ENCODE peak calls at places on chromosomes 2 and 18, in eight cellular contexts. E is epithelial cell of esophagus, T is NCI-H510A treated with DMSO at 0.1 percent for 48 hours, H is Panc1, A is endothelial cell, Q is NCI-H345, S is NCI-H1092 treated with DMSO at 0.1 percent for 48 hours, R is mesendoderm. G is an unnamed sample.

GRCh38 chr2:169438476-169438875 is 40.8 kb upstream of the BBS5 start:
- DNase-seq in E (no peak), T (no peak), H (no peak), A (no peak), Q (no peak), S (no peak), R (no peak), G (no peak)

GRCh38 chr2:35293261-35293660 is 1062.3 kb upstream of the CRIM1 start:
- DNase-seq in E (no peak), T (no peak), H (no peak), A (no peak), Q (no peak), S (no peak), R (peak; percentile 63), G (no peak)

GRCh38 chr2:27320958-27321543 is 1.8 kb downstream of the MPV17 start:
- DNase-seq in E (peak; percentile 98), T (no peak), H (peak; percentile 95), A (no peak), Q (peak; percentile 14), S (no peak), R (peak; percentile 95), G (peak; percentile 37)

GRCh38 chr2:120611016-120611415 is 124.7 kb upstream of the GLI2 start:
- DNase-seq in E (no peak), T (no peak), H (no peak), A (no peak), Q (no peak), S (no peak), R (no peak), G (no peak)

GRCh38 chr2:125516496-125517109 is 1139.4 kb upstream of the GYPC start:
- DNase-seq in E (peak; percentile 22), T (no peak), H (no peak), A (peak; percentile 22), Q (no peak), S (peak; percentile 2), R (peak; percentile 74), G (peak; percentile 40)

GRCh38 chr2:238596571-238597551 is 170.1 kb downstream of the ASB1 start:
- DNase-seq in E (peak; percentile 82), T (no peak), H (peak; percentile 68), A (no peak), Q (no peak), S (peak; percentile 1), R (no peak), G (no peak)

GRCh38 chr2:189082576-189082975 is 97.0 kb downstream of the COL5A2 start:
- DNase-seq in E (no peak), T (no peak), H (no peak), A (no peak), Q (no peak), S (no peak), R (no peak), G (no peak)

GRCh38 chr2:64562148-64562784 is 38.1 kb downstream of the AFTPH start:
- DNase-seq in E (peak; percentile 20), T (peak; percentile 49), H (no peak), A (no peak), Q (no peak), S (no peak), R (no peak), G (no peak)

GRCh38 chr18:50475538-50476193 is 84.2 kb upstream of the MAPK4 start:
- DNase-seq in E (no peak), T (no peak), H (no peak), A (no peak), Q (no peak), S (no peak), R (no peak), G (no peak)

GRCh38 chr2:105782646-105783045 is 37.9 kb downstream of the NCK2 start:
- DNase-seq in E (no peak), T (peak; percentile 72), H (no peak), A (no peak), Q (peak; percentile 32), S (no peak), R (no peak), G (no peak)

GRCh38 chr2:39380525-39381150 is 56.4 kb downstream of the MAP4K3 start:
- DNase-seq in E (no peak), T (no peak), H (no peak), A (no peak), Q (no peak), S (no peak), R (no peak), G (no peak)

GRCh38 chr2:80560298-80560697 is 255.7 kb upstream of the LRRTM1 start:
- DNase-seq in E (peak; percentile 71), T (no peak), H (no peak), A (no peak), Q (no peak), S (no peak), R (no peak), G (no peak)

GRCh38 chr2:72973566-72974435 is 56.5 kb downstream of the EMX1 start:
- DNase-seq in E (peak; percentile 69), T (peak; percentile 52), H (peak; percentile 46), A (peak; percentile 66), Q (peak; percentile 58), S (peak; percentile 25), R (peak; percentile 80), G (peak; percentile 78)

GRCh38 chr18:69495338-69495737 is 94.7 kb downstream of the DOK6 start:
- DNase-seq in E (no peak), T (no peak), H (no peak), A (no peak), Q (no peak), S (no peak), R (no peak), G (no peak)

GRCh38 chr2:15665067-15665942 is 73.6 kb downstream of the DDX1 start:
- DNase-seq in E (no peak), T (no peak), H (no peak), A (no peak), Q (no peak), S (no peak), R (peak; percentile 51), G (peak; percentile 49)

GRCh38 chr18:29586210-29586609 is 1409.3 kb upstream of the CDH2 start:
- DNase-seq in E (no peak), T (no peak), H (no peak), A (no peak), Q (no peak), S (no peak), R (peak; percentile 11), G (peak; percentile 67)

GRCh38 chr2:197838036-197838435 is 33.6 kb downstream of the PLCL1 start:
- DNase-seq in E (no peak), T (no peak), H (no peak), A (no peak), Q (no peak), S (no peak), R (no peak), G (no peak)

GRCh38 chr2:64951306-64951953 is 37.8 kb upstream of the SLC1A4 start:
- DNase-seq in E (peak; percentile 27), T (no peak), H (no peak), A (no peak), Q (no peak), S (no peak), R (no peak), G (no peak)

GRCh38 chr2:100822587-100823248 is 2.8 kb downstream of the NPAS2 start:
- DNase-seq in E (peak; percentile 87), T (no peak), H (no peak), A (no peak), Q (no peak), S (no peak), R (no peak), G (no peak)